ENCODE peak calls at places on chromosome 19, in four cellular contexts. V, L, S and D are unnamed samples.

GRCh38 chr19:33905473-33905936 is 108.8 kb downstream of the KCTD15 start:
- DNase-seq in S (peak; percentile 27), V (peak; percentile 72), L (no peak), D (no peak)

GRCh38 chr19:48897181-48897580 is 1.4 kb downstream of the TULP2 start:
- DNase-seq in V (no peak), S (no peak), L (no peak), D (no peak)

GRCh38 chr19:4052114-4052992 is 14.3 kb downstream of the ZBTB7A start:
- DNase-seq in S (peak; percentile 66), V (peak; percentile 78), L (no peak), D (peak; percentile 86)

GRCh38 chr19:9362905-9363304 is at the start of gene ZNF177:
- DNase-seq in S (no peak), L (no peak), V (no peak), D (no peak)

GRCh38 chr19:52188822-52189744 is 769 bp upstream of the PPP2R1A start:
- DNase-seq in S (peak; percentile 79), V (peak; percentile 100), L (no peak), D (peak; percentile 99)

GRCh38 chr19:48480476-48481190 is 11.5 kb downstream of the CYTH2 start:
- DNase-seq in V (peak; percentile 76), L (no peak), S (no peak), D (peak; percentile 88)

GRCh38 chr19:51798958-51799310 is 4.0 kb downstream of the FPR3 start:
- DNase-seq in S (peak; percentile 45), V (peak; percentile 78), L (no peak), D (no peak)

GRCh38 chr19:2475018-2475701 is 767 bp upstream of the GADD45B start:
- DNase-seq in L (peak; percentile 39), V (peak; percentile 81), S (peak; percentile 54), D (peak; percentile 89)

GRCh38 chr19:38990949-38991697 is 15.6 kb upstream of the FBXO17 start:
- DNase-seq in V (no peak), S (peak; percentile 31), L (no peak), D (no peak)

GRCh38 chr19:19661141-19661674 is 2.3 kb downstream of the ATP13A1 start:
- DNase-seq in L (no peak), V (no peak), S (no peak), D (peak; percentile 59)

GRCh38 chr19:55947532-55947931 is at the start of gene NLRP8:
- DNase-seq in L (no peak), V (no peak), S (no peak), D (no peak)

GRCh38 chr19:40560092-40560507 is 16.6 kb upstream of the SHKBP1 start:
- DNase-seq in L (no peak), V (no peak), S (no peak), D (peak; percentile 67)

GRCh38 chr19:55255618-55256423 is 3.0 kb downstream of the PPP6R1 start:
- DNase-seq in L (no peak), V (no peak), S (no peak), D (no peak)

GRCh38 chr19:15864824-15865223 is 33.0 kb downstream of the CYP4F2 start:
- DNase-seq in S (no peak), L (no peak), V (no peak), D (no peak)

GRCh38 chr19:15869873-15870272 is 28.0 kb downstream of the CYP4F2 start:
- DNase-seq in V (no peak), L (no peak), S (no peak), D (no peak)

GRCh38 chr19:15871570-15871969 is 26.3 kb downstream of the CYP4F2 start:
- DNase-seq in V (no peak), S (no peak), L (no peak), D (no peak)

GRCh38 chr19:15866646-15867045 is 31.2 kb downstream of the CYP4F2 start:
- DNase-seq in L (no peak), V (no peak), S (no peak), D (no peak)

DNA sequence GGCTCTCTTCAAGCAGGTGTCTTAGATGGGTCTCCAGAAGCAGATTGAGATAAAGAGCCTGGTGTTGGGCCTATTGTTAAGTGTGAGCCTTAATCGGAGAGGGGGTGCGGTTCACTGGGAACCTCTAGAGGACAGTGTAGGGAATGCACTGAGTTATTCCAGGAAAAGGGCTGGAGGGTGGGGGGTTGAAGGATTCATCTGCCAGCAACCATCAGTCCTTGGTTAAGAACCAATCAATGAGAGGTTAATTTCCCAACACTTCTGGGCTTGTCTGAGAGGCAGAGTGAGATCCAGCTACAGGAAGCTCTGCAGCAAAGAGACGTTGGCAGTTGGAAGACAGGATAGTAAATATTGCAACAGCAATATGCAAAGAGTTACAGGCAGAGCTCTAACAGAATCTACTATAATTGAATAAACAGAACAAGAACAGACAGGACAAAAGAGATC is 28.7 kb downstream of the CYP4F2 start:
- DNase-seq in L (no peak), V (no peak), S (no peak), D (no peak)
- TF ChIP-seq CTCF in L (peak; percentile 40), V (peak; percentile 62), S (peak; percentile 36), D (peak; percentile 70)

DNA sequence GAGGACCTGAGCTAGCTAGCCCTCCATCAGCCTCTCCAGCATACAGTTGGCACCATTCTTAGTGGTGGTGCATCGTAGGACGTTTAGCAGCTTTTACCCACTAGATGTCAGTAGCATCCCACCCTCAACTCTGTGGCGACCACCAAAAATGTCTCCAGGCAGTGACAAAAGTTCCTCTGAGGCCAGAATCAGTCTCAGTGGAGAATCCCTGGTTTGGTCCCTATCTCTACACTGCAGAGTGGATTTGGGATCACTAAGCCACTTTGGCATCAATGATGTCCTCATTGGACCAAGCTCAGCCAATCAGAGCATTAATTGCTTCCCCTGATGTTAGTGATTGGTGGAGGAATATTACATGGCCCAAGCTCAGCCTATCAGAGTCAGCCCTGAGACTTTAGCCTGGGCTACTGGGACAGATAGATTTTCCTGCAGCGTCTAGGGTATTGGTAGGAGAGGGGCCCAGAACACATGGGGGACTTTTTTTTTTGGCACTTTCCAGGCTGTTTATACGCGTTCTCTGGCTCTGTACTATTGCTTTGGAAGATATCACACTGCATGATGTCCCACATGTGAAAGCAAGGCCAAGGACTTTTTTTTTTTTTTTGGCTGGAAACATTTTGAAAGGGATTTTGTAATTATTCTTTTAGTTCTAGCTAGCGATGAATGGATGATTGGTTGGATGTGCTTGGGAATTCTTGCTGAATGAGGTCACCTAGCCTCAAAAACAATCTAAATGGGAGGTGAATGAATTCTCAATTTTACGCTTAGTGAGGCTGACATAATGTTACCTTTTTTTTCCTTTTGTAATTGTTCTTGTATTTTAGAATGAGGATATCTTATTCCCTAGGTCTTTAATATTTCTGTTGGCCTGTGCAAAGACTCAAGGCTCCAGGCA is 7.0 kb downstream of the TMEM221 start:
- DNase-seq in L (no peak), V (no peak), S (no peak), D (no peak)
- H3K27ac ChIP-seq in L (no peak overlapping the region), V (no peak overlapping the region), S (no peak overlapping the region), D (no peak overlapping the region)

DNA sequence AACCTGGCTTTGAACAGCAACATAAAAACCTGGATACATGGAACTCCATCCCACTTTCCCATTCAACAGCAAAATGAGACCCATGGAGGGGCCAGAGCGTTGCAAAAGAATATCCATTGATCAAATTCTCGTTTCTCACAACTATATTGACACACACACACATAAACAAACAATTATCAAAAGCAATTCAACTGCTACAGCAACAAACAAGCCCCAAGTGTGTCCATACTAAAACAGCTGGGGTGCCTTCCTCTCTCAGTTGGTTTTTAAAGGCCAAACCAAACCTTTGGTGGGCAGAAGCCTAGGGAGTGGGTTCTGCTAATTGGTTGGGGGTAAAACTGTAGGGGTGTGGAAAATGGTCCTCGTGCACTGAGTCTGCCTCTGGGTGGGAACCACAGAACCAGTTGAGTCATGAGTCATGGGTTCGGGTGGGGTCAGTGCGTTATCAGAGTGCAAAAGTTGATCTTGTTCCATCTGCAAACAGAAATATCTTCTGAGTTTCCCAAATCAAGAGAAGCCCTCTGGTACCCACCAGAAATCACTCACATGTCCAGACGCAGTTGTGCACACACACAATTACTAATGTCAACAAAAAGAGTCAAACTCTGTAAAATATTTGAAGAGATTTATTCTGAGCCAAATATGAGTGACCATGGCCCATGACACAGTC is 18.5 kb downstream of the GPR42 start:
- DNase-seq in L (no peak), V (peak; percentile 9), S (no peak), D (no peak)
- H3K4me3 ChIP-seq in L (no peak overlapping the region), V (no peak overlapping the region), S (no peak overlapping the region), D (no peak overlapping the region)

GRCh38 chr19:1039646-1040475 is at the start of gene ABCA7:
- DNase-seq in V (peak; percentile 100), S (peak; percentile 98), L (peak; percentile 91), D (peak; percentile 99)
- TF ChIP-seq CTCF in V (no peak), S (no peak), L (no peak), D (peak; percentile 10)